ENCODE peak calls at places on chromosomes 4 and X, in eight cellular contexts. One of them, this sample, is unnamed.
A peak's percentile ranks its signal among the peaks of the same experiment; 100 is the strongest.

GRCh38 chr4:53321151-53321987 is 44.5 kb downstream of the SCFD2 start:
- DNase-seq in posterior cingulate gyrus: no peak
- DNase-seq in tibial artery: no peak
- DNase-seq in astrocyte of the spinal cord: peak; percentile 84
- DNase-seq in stimulated activated CD8-positive, alpha-beta memory T cell treated with anti-CD3 and anti-CD28 coated beads, Interleukin-4, amount 100 ng/mL, for 4 hours: no peak
- DNase-seq in HEK293T: no peak
- DNase-seq in fibroblast of mammary gland: peak; percentile 89
- DNase-seq in cortex of kidney: no peak
- DNase-seq in this sample: no peak

GRCh38 chr4:108172780-108173598 is 4.3 kb upstream of the LEF1 start:
- DNase-seq in posterior cingulate gyrus: no peak
- DNase-seq in tibial artery: no peak
- DNase-seq in astrocyte of the spinal cord: peak; percentile 88
- DNase-seq in stimulated activated CD8-positive, alpha-beta memory T cell treated with anti-CD3 and anti-CD28 coated beads, Interleukin-4, amount 100 ng/mL, for 4 hours: peak; percentile 32
- DNase-seq in HEK293T: peak; percentile 67
- DNase-seq in fibroblast of mammary gland: peak; percentile 57
- DNase-seq in cortex of kidney: no peak
- DNase-seq in this sample: no peak

GRCh38 chr4:145066063-145066501 is 31.9 kb downstream of the ANAPC10 start:
- DNase-seq in posterior cingulate gyrus: no peak
- DNase-seq in tibial artery: no peak
- DNase-seq in astrocyte of the spinal cord: peak; percentile 70
- DNase-seq in stimulated activated CD8-positive, alpha-beta memory T cell treated with anti-CD3 and anti-CD28 coated beads, Interleukin-4, amount 100 ng/mL, for 4 hours: no peak
- DNase-seq in HEK293T: peak; percentile 32
- DNase-seq in fibroblast of mammary gland: no peak
- DNase-seq in cortex of kidney: no peak
- DNase-seq in this sample: no peak

GRCh38 chrX:136710324-136710951 is 62.5 kb downstream of the CD40LG start:
- DNase-seq in posterior cingulate gyrus: no peak
- DNase-seq in tibial artery: no peak
- DNase-seq in astrocyte of the spinal cord: peak; percentile 32
- DNase-seq in stimulated activated CD8-positive, alpha-beta memory T cell treated with anti-CD3 and anti-CD28 coated beads, Interleukin-4, amount 100 ng/mL, for 4 hours: no peak
- DNase-seq in HEK293T: no peak
- DNase-seq in fibroblast of mammary gland: peak; percentile 44
- DNase-seq in cortex of kidney: no peak
- DNase-seq in this sample: no peak

GRCh38 chrX:83845397-83845796 is 15.5 kb upstream of the CYLC1 start:
- DNase-seq in posterior cingulate gyrus: no peak
- DNase-seq in tibial artery: no peak
- DNase-seq in astrocyte of the spinal cord: peak; percentile 2
- DNase-seq in stimulated activated CD8-positive, alpha-beta memory T cell treated with anti-CD3 and anti-CD28 coated beads, Interleukin-4, amount 100 ng/mL, for 4 hours: no peak
- DNase-seq in HEK293T: peak; percentile 37
- DNase-seq in fibroblast of mammary gland: peak; percentile 28
- DNase-seq in cortex of kidney: no peak
- DNase-seq in this sample: no peak

GRCh38 chr4:8830611-8831200 is 40.9 kb downstream of the HMX1 start:
- DNase-seq in posterior cingulate gyrus: peak; percentile 62
- DNase-seq in tibial artery: peak; percentile 31
- DNase-seq in astrocyte of the spinal cord: no peak
- DNase-seq in stimulated activated CD8-positive, alpha-beta memory T cell treated with anti-CD3 and anti-CD28 coated beads, Interleukin-4, amount 100 ng/mL, for 4 hours: no peak
- DNase-seq in HEK293T: no peak
- DNase-seq in fibroblast of mammary gland: no peak
- DNase-seq in cortex of kidney: no peak
- DNase-seq in this sample: peak; percentile 14

GRCh38 chrX:40050532-40050931 is 47.2 kb downstream of the BCOR start:
- DNase-seq in posterior cingulate gyrus: no peak
- DNase-seq in tibial artery: no peak
- DNase-seq in astrocyte of the spinal cord: no peak
- DNase-seq in stimulated activated CD8-positive, alpha-beta memory T cell treated with anti-CD3 and anti-CD28 coated beads, Interleukin-4, amount 100 ng/mL, for 4 hours: no peak
- DNase-seq in HEK293T: no peak
- DNase-seq in fibroblast of mammary gland: no peak
- DNase-seq in cortex of kidney: no peak
- DNase-seq in this sample: no peak

GRCh38 chrX:41452972-41453371 is 5.8 kb downstream of the NYX start:
- DNase-seq in posterior cingulate gyrus: no peak
- DNase-seq in tibial artery: no peak
- DNase-seq in astrocyte of the spinal cord: peak; percentile 80
- DNase-seq in stimulated activated CD8-positive, alpha-beta memory T cell treated with anti-CD3 and anti-CD28 coated beads, Interleukin-4, amount 100 ng/mL, for 4 hours: no peak
- DNase-seq in HEK293T: no peak
- DNase-seq in fibroblast of mammary gland: peak; percentile 37
- DNase-seq in cortex of kidney: no peak
- DNase-seq in this sample: no peak

GRCh38 chr4:8690811-8691775 is 98.5 kb downstream of the CPZ start:
- DNase-seq in posterior cingulate gyrus: peak; percentile 72
- DNase-seq in tibial artery: peak; percentile 31
- DNase-seq in astrocyte of the spinal cord: no peak
- DNase-seq in stimulated activated CD8-positive, alpha-beta memory T cell treated with anti-CD3 and anti-CD28 coated beads, Interleukin-4, amount 100 ng/mL, for 4 hours: no peak
- DNase-seq in HEK293T: no peak
- DNase-seq in fibroblast of mammary gland: no peak
- DNase-seq in cortex of kidney: no peak
- DNase-seq in this sample: no peak

GRCh38 chrX:10387011-10387410 is 230.2 kb downstream of the CLCN4 start:
- DNase-seq in posterior cingulate gyrus: no peak
- DNase-seq in tibial artery: no peak
- DNase-seq in astrocyte of the spinal cord: no peak
- DNase-seq in stimulated activated CD8-positive, alpha-beta memory T cell treated with anti-CD3 and anti-CD28 coated beads, Interleukin-4, amount 100 ng/mL, for 4 hours: no peak
- DNase-seq in HEK293T: no peak
- DNase-seq in fibroblast of mammary gland: peak; percentile 52
- DNase-seq in cortex of kidney: no peak
- DNase-seq in this sample: no peak

GRCh38 chrX:149392896-149393295 is 112.2 kb downstream of the IDS start:
- DNase-seq in posterior cingulate gyrus: no peak
- DNase-seq in tibial artery: no peak
- DNase-seq in astrocyte of the spinal cord: no peak
- DNase-seq in stimulated activated CD8-positive, alpha-beta memory T cell treated with anti-CD3 and anti-CD28 coated beads, Interleukin-4, amount 100 ng/mL, for 4 hours: no peak
- DNase-seq in HEK293T: no peak
- DNase-seq in fibroblast of mammary gland: no peak
- DNase-seq in cortex of kidney: no peak
- DNase-seq in this sample: no peak

GRCh38 chrX:20320461-20321159 is 53.9 kb upstream of the RPS6KA3 start:
- DNase-seq in posterior cingulate gyrus: no peak
- DNase-seq in tibial artery: no peak
- DNase-seq in astrocyte of the spinal cord: no peak
- DNase-seq in stimulated activated CD8-positive, alpha-beta memory T cell treated with anti-CD3 and anti-CD28 coated beads, Interleukin-4, amount 100 ng/mL, for 4 hours: no peak
- DNase-seq in HEK293T: no peak
- DNase-seq in fibroblast of mammary gland: no peak
- DNase-seq in cortex of kidney: no peak
- DNase-seq in this sample: no peak

GRCh38 chr4:82201303-82201702 is 172.5 kb downstream of the HNRNPD start:
- DNase-seq in posterior cingulate gyrus: no peak
- DNase-seq in tibial artery: no peak
- DNase-seq in astrocyte of the spinal cord: peak; percentile 29
- DNase-seq in stimulated activated CD8-positive, alpha-beta memory T cell treated with anti-CD3 and anti-CD28 coated beads, Interleukin-4, amount 100 ng/mL, for 4 hours: no peak
- DNase-seq in HEK293T: no peak
- DNase-seq in fibroblast of mammary gland: no peak
- DNase-seq in cortex of kidney: no peak
- DNase-seq in this sample: no peak

GRCh38 chrX:133670394-133670793 is 255.1 kb upstream of the GPC4 start:
- DNase-seq in posterior cingulate gyrus: no peak
- DNase-seq in tibial artery: no peak
- DNase-seq in astrocyte of the spinal cord: peak; percentile 50
- DNase-seq in stimulated activated CD8-positive, alpha-beta memory T cell treated with anti-CD3 and anti-CD28 coated beads, Interleukin-4, amount 100 ng/mL, for 4 hours: no peak
- DNase-seq in HEK293T: peak; percentile 64
- DNase-seq in fibroblast of mammary gland: peak; percentile 63
- DNase-seq in cortex of kidney: no peak
- DNase-seq in this sample: no peak

GRCh38 chrX:41923925-41924693 is 755 bp upstream of the CASK start:
- DNase-seq in posterior cingulate gyrus: no peak
- DNase-seq in tibial artery: peak; percentile 54
- DNase-seq in astrocyte of the spinal cord: peak; percentile 35
- DNase-seq in stimulated activated CD8-positive, alpha-beta memory T cell treated with anti-CD3 and anti-CD28 coated beads, Interleukin-4, amount 100 ng/mL, for 4 hours: no peak
- DNase-seq in HEK293T: peak; percentile 26
- DNase-seq in fibroblast of mammary gland: peak; percentile 21
- DNase-seq in cortex of kidney: no peak
- DNase-seq in this sample: peak; percentile 38

GRCh38 chrX:51568586-51568985 is 50.1 kb downstream of the CENPVL3 start:
- DNase-seq in posterior cingulate gyrus: no peak
- DNase-seq in tibial artery: no peak
- DNase-seq in astrocyte of the spinal cord: peak; percentile 45
- DNase-seq in stimulated activated CD8-positive, alpha-beta memory T cell treated with anti-CD3 and anti-CD28 coated beads, Interleukin-4, amount 100 ng/mL, for 4 hours: no peak
- DNase-seq in HEK293T: no peak
- DNase-seq in fibroblast of mammary gland: peak; percentile 62
- DNase-seq in cortex of kidney: no peak
- DNase-seq in this sample: no peak

GRCh38 chrX:110758781-110759180 is 36.8 kb downstream of the CHRDL1 start:
- DNase-seq in posterior cingulate gyrus: no peak
- DNase-seq in tibial artery: no peak
- DNase-seq in astrocyte of the spinal cord: no peak
- DNase-seq in stimulated activated CD8-positive, alpha-beta memory T cell treated with anti-CD3 and anti-CD28 coated beads, Interleukin-4, amount 100 ng/mL, for 4 hours: no peak
- DNase-seq in HEK293T: no peak
- DNase-seq in fibroblast of mammary gland: no peak
- DNase-seq in cortex of kidney: no peak
- DNase-seq in this sample: no peak

GRCh38 chr4:167934216-167934615 is 158.1 kb upstream of the ANXA10 start:
- DNase-seq in posterior cingulate gyrus: no peak
- DNase-seq in tibial artery: no peak
- DNase-seq in astrocyte of the spinal cord: no peak
- DNase-seq in stimulated activated CD8-positive, alpha-beta memory T cell treated with anti-CD3 and anti-CD28 coated beads, Interleukin-4, amount 100 ng/mL, for 4 hours: no peak
- DNase-seq in HEK293T: no peak
- DNase-seq in fibroblast of mammary gland: no peak
- DNase-seq in cortex of kidney: no peak
- DNase-seq in this sample: no peak

GRCh38 chr4:1998296-1998695 is 10.5 kb downstream of the NELFA start:
- DNase-seq in posterior cingulate gyrus: no peak
- DNase-seq in tibial artery: no peak
- DNase-seq in astrocyte of the spinal cord: no peak
- DNase-seq in stimulated activated CD8-positive, alpha-beta memory T cell treated with anti-CD3 and anti-CD28 coated beads, Interleukin-4, amount 100 ng/mL, for 4 hours: no peak
- DNase-seq in HEK293T: no peak
- DNase-seq in fibroblast of mammary gland: no peak
- DNase-seq in cortex of kidney: no peak
- DNase-seq in this sample: no peak

GRCh38 chr4:93960450-93960849 is 131.9 kb downstream of the ATOH1 start:
- DNase-seq in posterior cingulate gyrus: no peak
- DNase-seq in tibial artery: no peak
- DNase-seq in astrocyte of the spinal cord: no peak
- DNase-seq in stimulated activated CD8-positive, alpha-beta memory T cell treated with anti-CD3 and anti-CD28 coated beads, Interleukin-4, amount 100 ng/mL, for 4 hours: no peak
- DNase-seq in HEK293T: no peak
- DNase-seq in fibroblast of mammary gland: no peak
- DNase-seq in cortex of kidney: no peak
- DNase-seq in this sample: no peak

GRCh38 chr4:38320833-38321232 is 343.2 kb upstream of the KLF3 start:
- DNase-seq in posterior cingulate gyrus: no peak
- DNase-seq in tibial artery: no peak
- DNase-seq in astrocyte of the spinal cord: no peak
- DNase-seq in stimulated activated CD8-positive, alpha-beta memory T cell treated with anti-CD3 and anti-CD28 coated beads, Interleukin-4, amount 100 ng/mL, for 4 hours: no peak
- DNase-seq in HEK293T: no peak
- DNase-seq in fibroblast of mammary gland: no peak
- DNase-seq in cortex of kidney: no peak
- DNase-seq in this sample: no peak

GRCh38 chr4:150909116-150909515 is 106.0 kb downstream of the LRBA start:
- DNase-seq in posterior cingulate gyrus: no peak
- DNase-seq in tibial artery: no peak
- DNase-seq in astrocyte of the spinal cord: no peak
- DNase-seq in stimulated activated CD8-positive, alpha-beta memory T cell treated with anti-CD3 and anti-CD28 coated beads, Interleukin-4, amount 100 ng/mL, for 4 hours: no peak
- DNase-seq in HEK293T: no peak
- DNase-seq in fibroblast of mammary gland: no peak
- DNase-seq in cortex of kidney: no peak
- DNase-seq in this sample: no peak

GRCh38 chrX:44570524-44570923 is 27.9 kb upstream of the FUNDC1 start:
- DNase-seq in posterior cingulate gyrus: no peak
- DNase-seq in tibial artery: no peak
- DNase-seq in astrocyte of the spinal cord: no peak
- DNase-seq in stimulated activated CD8-positive, alpha-beta memory T cell treated with anti-CD3 and anti-CD28 coated beads, Interleukin-4, amount 100 ng/mL, for 4 hours: no peak
- DNase-seq in HEK293T: no peak
- DNase-seq in fibroblast of mammary gland: peak; percentile 50
- DNase-seq in cortex of kidney: no peak
- DNase-seq in this sample: no peak

GRCh38 chr4:185209031-185209851 is at the start of gene SNX25:
- DNase-seq in posterior cingulate gyrus: peak; percentile 97
- DNase-seq in tibial artery: peak; percentile 95
- DNase-seq in astrocyte of the spinal cord: peak; percentile 73
- DNase-seq in stimulated activated CD8-positive, alpha-beta memory T cell treated with anti-CD3 and anti-CD28 coated beads, Interleukin-4, amount 100 ng/mL, for 4 hours: peak; percentile 72
- DNase-seq in HEK293T: peak; percentile 67
- DNase-seq in fibroblast of mammary gland: peak; percentile 58
- DNase-seq in cortex of kidney: peak; percentile 27
- DNase-seq in this sample: peak; percentile 93

GRCh38 chrX:152821145-152821765 is 9.3 kb downstream of the CETN2 start:
- DNase-seq in posterior cingulate gyrus: no peak
- DNase-seq in tibial artery: no peak
- DNase-seq in astrocyte of the spinal cord: no peak
- DNase-seq in stimulated activated CD8-positive, alpha-beta memory T cell treated with anti-CD3 and anti-CD28 coated beads, Interleukin-4, amount 100 ng/mL, for 4 hours: no peak
- DNase-seq in HEK293T: peak; percentile 75
- DNase-seq in fibroblast of mammary gland: peak; percentile 38
- DNase-seq in cortex of kidney: no peak
- DNase-seq in this sample: peak; percentile 38

GRCh38 chr4:5890063-5890727 is 2.7 kb downstream of the CRMP1 start:
- DNase-seq in posterior cingulate gyrus: peak; percentile 98
- DNase-seq in tibial artery: no peak
- DNase-seq in astrocyte of the spinal cord: peak; percentile 18
- DNase-seq in stimulated activated CD8-positive, alpha-beta memory T cell treated with anti-CD3 and anti-CD28 coated beads, Interleukin-4, amount 100 ng/mL, for 4 hours: no peak
- DNase-seq in HEK293T: peak; percentile 82
- DNase-seq in fibroblast of mammary gland: no peak
- DNase-seq in cortex of kidney: no peak
- DNase-seq in this sample: no peak

GRCh38 chr4:153188966-153189801 is 15.1 kb upstream of the TRIM2 start:
- DNase-seq in posterior cingulate gyrus: no peak
- DNase-seq in tibial artery: no peak
- DNase-seq in astrocyte of the spinal cord: peak; percentile 46
- DNase-seq in stimulated activated CD8-positive, alpha-beta memory T cell treated with anti-CD3 and anti-CD28 coated beads, Interleukin-4, amount 100 ng/mL, for 4 hours: no peak
- DNase-seq in HEK293T: no peak
- DNase-seq in fibroblast of mammary gland: peak; percentile 43
- DNase-seq in cortex of kidney: no peak
- DNase-seq in this sample: no peak

GRCh38 chrX:11437642-11438379 is 144.6 kb downstream of the AMELX start:
- DNase-seq in posterior cingulate gyrus: no peak
- DNase-seq in tibial artery: peak; percentile 74
- DNase-seq in astrocyte of the spinal cord: peak; percentile 81
- DNase-seq in stimulated activated CD8-positive, alpha-beta memory T cell treated with anti-CD3 and anti-CD28 coated beads, Interleukin-4, amount 100 ng/mL, for 4 hours: no peak
- DNase-seq in HEK293T: no peak
- DNase-seq in fibroblast of mammary gland: peak; percentile 78
- DNase-seq in cortex of kidney: no peak
- DNase-seq in this sample: no peak

GRCh38 chr4:186687263-186687662 is 36.4 kb downstream of the FAT1 start:
- DNase-seq in posterior cingulate gyrus: no peak
- DNase-seq in tibial artery: no peak
- DNase-seq in astrocyte of the spinal cord: no peak
- DNase-seq in stimulated activated CD8-positive, alpha-beta memory T cell treated with anti-CD3 and anti-CD28 coated beads, Interleukin-4, amount 100 ng/mL, for 4 hours: no peak
- DNase-seq in HEK293T: no peak
- DNase-seq in fibroblast of mammary gland: no peak
- DNase-seq in cortex of kidney: no peak
- DNase-seq in this sample: no peak

GRCh38 chrX:134074151-134074550 is 88.8 kb upstream of the GPC3 start:
- DNase-seq in posterior cingulate gyrus: no peak
- DNase-seq in tibial artery: no peak
- DNase-seq in astrocyte of the spinal cord: no peak
- DNase-seq in stimulated activated CD8-positive, alpha-beta memory T cell treated with anti-CD3 and anti-CD28 coated beads, Interleukin-4, amount 100 ng/mL, for 4 hours: no peak
- DNase-seq in HEK293T: no peak
- DNase-seq in fibroblast of mammary gland: no peak
- DNase-seq in cortex of kidney: no peak
- DNase-seq in this sample: no peak

GRCh38 chr4:8260656-8261111 is 8.9 kb upstream of the HTRA3 start:
- DNase-seq in posterior cingulate gyrus: no peak
- DNase-seq in tibial artery: no peak
- DNase-seq in astrocyte of the spinal cord: peak; percentile 81
- DNase-seq in stimulated activated CD8-positive, alpha-beta memory T cell treated with anti-CD3 and anti-CD28 coated beads, Interleukin-4, amount 100 ng/mL, for 4 hours: no peak
- DNase-seq in HEK293T: peak; percentile 50
- DNase-seq in fibroblast of mammary gland: peak; percentile 86
- DNase-seq in cortex of kidney: no peak
- DNase-seq in this sample: no peak

GRCh38 chrX:148310402-148311200 is 189.8 kb upstream of the AFF2 start:
- DNase-seq in posterior cingulate gyrus: no peak
- DNase-seq in tibial artery: no peak
- DNase-seq in astrocyte of the spinal cord: no peak
- DNase-seq in stimulated activated CD8-positive, alpha-beta memory T cell treated with anti-CD3 and anti-CD28 coated beads, Interleukin-4, amount 100 ng/mL, for 4 hours: peak; percentile 2
- DNase-seq in HEK293T: no peak
- DNase-seq in fibroblast of mammary gland: no peak
- DNase-seq in cortex of kidney: no peak
- DNase-seq in this sample: no peak

GRCh38 chrX:104193485-104193884 is 27.2 kb downstream of the FAM199X start:
- DNase-seq in posterior cingulate gyrus: no peak
- DNase-seq in tibial artery: no peak
- DNase-seq in astrocyte of the spinal cord: no peak
- DNase-seq in stimulated activated CD8-positive, alpha-beta memory T cell treated with anti-CD3 and anti-CD28 coated beads, Interleukin-4, amount 100 ng/mL, for 4 hours: no peak
- DNase-seq in HEK293T: no peak
- DNase-seq in fibroblast of mammary gland: no peak
- DNase-seq in cortex of kidney: no peak
- DNase-seq in this sample: no peak

GRCh38 chr4:6195602-6196319 is 4.6 kb downstream of the JAKMIP1 start:
- DNase-seq in posterior cingulate gyrus: no peak
- DNase-seq in tibial artery: peak; percentile 20
- DNase-seq in astrocyte of the spinal cord: no peak
- DNase-seq in stimulated activated CD8-positive, alpha-beta memory T cell treated with anti-CD3 and anti-CD28 coated beads, Interleukin-4, amount 100 ng/mL, for 4 hours: no peak
- DNase-seq in HEK293T: no peak
- DNase-seq in fibroblast of mammary gland: no peak
- DNase-seq in cortex of kidney: no peak
- DNase-seq in this sample: no peak

This sample was measured in left colon.